ENCODE peak calls at places on chromosomes 4 and X, in ten cellular contexts. One of them, this sample, is unnamed.

GRCh38 chr4:38157592-38157991 is 197.4 kb downstream of the PTTG2 start:
- DNase-seq in right atrium auricular region: no peak
- DNase-seq in germinal center: no peak
- DNase-seq in heart right ventricle: peak
- DNase-seq in endothelial cell of umbilical vein: no peak
- DNase-seq in ureter: no peak
- DNase-seq in hypothalamus: no peak
- DNase-seq in non-pigmented ciliary epithelial cell: no peak
- DNase-seq in stimulated activated CD4-positive, alpha-beta T cell treated with anti-CD3 and anti-CD28 coated beads, Interleukin-15, amount 100 ng/mL, for 1 hour: no peak
- DNase-seq in NCI-H460: no peak
- DNase-seq in this sample: no peak

GRCh38 chr4:74716436-74716765 is 77.9 kb downstream of the BTC start:
- DNase-seq in endothelial cell of umbilical vein: no peak
- DNase-seq in heart right ventricle: no peak
- DNase-seq in ureter: no peak
- DNase-seq in NCI-H460: no peak
- DNase-seq in right atrium auricular region: no peak
- DNase-seq in germinal center: no peak
- DNase-seq in hypothalamus: no peak
- DNase-seq in non-pigmented ciliary epithelial cell: no peak
- DNase-seq in stimulated activated CD4-positive, alpha-beta T cell treated with anti-CD3 and anti-CD28 coated beads, Interleukin-15, amount 100 ng/mL, for 1 hour: no peak
- DNase-seq in this sample: no peak

GRCh38 chrX:111254896-111255693 is 15.2 kb downstream of the CAPN6 start:
- DNase-seq in stimulated activated CD4-positive, alpha-beta T cell treated with anti-CD3 and anti-CD28 coated beads, Interleukin-15, amount 100 ng/mL, for 1 hour: no peak
- DNase-seq in NCI-H460: peak
- DNase-seq in ureter: no peak
- DNase-seq in germinal center: no peak
- DNase-seq in endothelial cell of umbilical vein: no peak
- DNase-seq in non-pigmented ciliary epithelial cell: no peak
- DNase-seq in hypothalamus: no peak
- DNase-seq in heart right ventricle: no peak
- DNase-seq in right atrium auricular region: no peak
- DNase-seq in this sample: no peak

GRCh38 chr4:31307026-31307425 is 586.9 kb downstream of the PCDH7 start:
- DNase-seq in NCI-H460: no peak
- DNase-seq in right atrium auricular region: no peak
- DNase-seq in ureter: no peak
- DNase-seq in non-pigmented ciliary epithelial cell: no peak
- DNase-seq in stimulated activated CD4-positive, alpha-beta T cell treated with anti-CD3 and anti-CD28 coated beads, Interleukin-15, amount 100 ng/mL, for 1 hour: no peak
- DNase-seq in heart right ventricle: no peak
- DNase-seq in hypothalamus: no peak
- DNase-seq in germinal center: no peak
- DNase-seq in endothelial cell of umbilical vein: no peak
- DNase-seq in this sample: no peak

GRCh38 chr4:81142744-81143143 is 72.3 kb downstream of the PRKG2 start:
- DNase-seq in heart right ventricle: no peak
- DNase-seq in right atrium auricular region: no peak
- DNase-seq in stimulated activated CD4-positive, alpha-beta T cell treated with anti-CD3 and anti-CD28 coated beads, Interleukin-15, amount 100 ng/mL, for 1 hour: no peak
- DNase-seq in germinal center: no peak
- DNase-seq in endothelial cell of umbilical vein: no peak
- DNase-seq in non-pigmented ciliary epithelial cell: no peak
- DNase-seq in ureter: no peak
- DNase-seq in hypothalamus: no peak
- DNase-seq in NCI-H460: no peak
- DNase-seq in this sample: no peak

GRCh38 chrX:10447577-10448214 is 172.7 kb downstream of the MID1 start:
- DNase-seq in stimulated activated CD4-positive, alpha-beta T cell treated with anti-CD3 and anti-CD28 coated beads, Interleukin-15, amount 100 ng/mL, for 1 hour: no peak
- DNase-seq in heart right ventricle: no peak
- DNase-seq in endothelial cell of umbilical vein: no peak
- DNase-seq in non-pigmented ciliary epithelial cell: no peak
- DNase-seq in right atrium auricular region: no peak
- DNase-seq in hypothalamus: no peak
- DNase-seq in ureter: no peak
- DNase-seq in germinal center: no peak
- DNase-seq in NCI-H460: no peak
- DNase-seq in this sample: no peak

GRCh38 chrX:13967636-13968035 is 62.1 kb downstream of the GEMIN8 start:
- DNase-seq in germinal center: no peak
- DNase-seq in heart right ventricle: no peak
- DNase-seq in endothelial cell of umbilical vein: no peak
- DNase-seq in hypothalamus: no peak
- DNase-seq in right atrium auricular region: no peak
- DNase-seq in stimulated activated CD4-positive, alpha-beta T cell treated with anti-CD3 and anti-CD28 coated beads, Interleukin-15, amount 100 ng/mL, for 1 hour: no peak
- DNase-seq in non-pigmented ciliary epithelial cell: no peak
- DNase-seq in NCI-H460: no peak
- DNase-seq in ureter: no peak
- DNase-seq in this sample: no peak

GRCh38 chr4:143186634-143187033 is 1.9 kb downstream of the USP38 start:
- DNase-seq in endothelial cell of umbilical vein: peak
- DNase-seq in hypothalamus: no peak
- DNase-seq in germinal center: no peak
- DNase-seq in stimulated activated CD4-positive, alpha-beta T cell treated with anti-CD3 and anti-CD28 coated beads, Interleukin-15, amount 100 ng/mL, for 1 hour: no peak
- DNase-seq in non-pigmented ciliary epithelial cell: no peak
- DNase-seq in heart right ventricle: no peak
- DNase-seq in ureter: no peak
- DNase-seq in NCI-H460: no peak
- DNase-seq in right atrium auricular region: no peak
- DNase-seq in this sample: no peak

GRCh38 chr4:153346563-153346962 is 2.1 kb downstream of the MND1 start:
- DNase-seq in right atrium auricular region: no peak
- DNase-seq in endothelial cell of umbilical vein: no peak
- DNase-seq in NCI-H460: no peak
- DNase-seq in ureter: no peak
- DNase-seq in germinal center: no peak
- DNase-seq in stimulated activated CD4-positive, alpha-beta T cell treated with anti-CD3 and anti-CD28 coated beads, Interleukin-15, amount 100 ng/mL, for 1 hour: no peak
- DNase-seq in heart right ventricle: no peak
- DNase-seq in hypothalamus: no peak
- DNase-seq in non-pigmented ciliary epithelial cell: no peak
- DNase-seq in this sample: no peak

GRCh38 chrX:53223068-53223693 is 1.8 kb downstream of the KDM5C start:
- DNase-seq in stimulated activated CD4-positive, alpha-beta T cell treated with anti-CD3 and anti-CD28 coated beads, Interleukin-15, amount 100 ng/mL, for 1 hour: no peak
- DNase-seq in endothelial cell of umbilical vein: no peak
- DNase-seq in non-pigmented ciliary epithelial cell: no peak
- DNase-seq in hypothalamus: no peak
- DNase-seq in ureter: no peak
- DNase-seq in NCI-H460: no peak
- DNase-seq in right atrium auricular region: no peak
- DNase-seq in germinal center: no peak
- DNase-seq in heart right ventricle: no peak
- DNase-seq in this sample: no peak

GRCh38 chrX:153064061-153064460 is 7.8 kb downstream of the PNMA3 start:
- DNase-seq in non-pigmented ciliary epithelial cell: no peak
- DNase-seq in ureter: no peak
- DNase-seq in right atrium auricular region: no peak
- DNase-seq in NCI-H460: no peak
- DNase-seq in endothelial cell of umbilical vein: no peak
- DNase-seq in stimulated activated CD4-positive, alpha-beta T cell treated with anti-CD3 and anti-CD28 coated beads, Interleukin-15, amount 100 ng/mL, for 1 hour: no peak
- DNase-seq in hypothalamus: no peak
- DNase-seq in heart right ventricle: no peak
- DNase-seq in germinal center: no peak
- DNase-seq in this sample: no peak

GRCh38 chr4:79213702-79214101 is 112.2 kb downstream of the NAA11 start:
- DNase-seq in stimulated activated CD4-positive, alpha-beta T cell treated with anti-CD3 and anti-CD28 coated beads, Interleukin-15, amount 100 ng/mL, for 1 hour: no peak
- DNase-seq in NCI-H460: no peak
- DNase-seq in non-pigmented ciliary epithelial cell: no peak
- DNase-seq in ureter: no peak
- DNase-seq in germinal center: no peak
- DNase-seq in hypothalamus: no peak
- DNase-seq in heart right ventricle: no peak
- DNase-seq in endothelial cell of umbilical vein: no peak
- DNase-seq in right atrium auricular region: no peak
- DNase-seq in this sample: no peak

GRCh38 chr4:168848977-168849687 is 160.9 kb downstream of the CBR4 start:
- DNase-seq in endothelial cell of umbilical vein: peak
- DNase-seq in heart right ventricle: no peak
- DNase-seq in ureter: no peak
- DNase-seq in hypothalamus: no peak
- DNase-seq in stimulated activated CD4-positive, alpha-beta T cell treated with anti-CD3 and anti-CD28 coated beads, Interleukin-15, amount 100 ng/mL, for 1 hour: no peak
- DNase-seq in germinal center: no peak
- DNase-seq in right atrium auricular region: no peak
- DNase-seq in NCI-H460: no peak
- DNase-seq in non-pigmented ciliary epithelial cell: no peak
- DNase-seq in this sample: no peak

GRCh38 chr4:121696140-121696640 is 590 bp downstream of the ANXA5 start:
- DNase-seq in hypothalamus: peak
- DNase-seq in ureter: peak
- DNase-seq in right atrium auricular region: peak
- DNase-seq in non-pigmented ciliary epithelial cell: no peak
- DNase-seq in stimulated activated CD4-positive, alpha-beta T cell treated with anti-CD3 and anti-CD28 coated beads, Interleukin-15, amount 100 ng/mL, for 1 hour: peak
- DNase-seq in endothelial cell of umbilical vein: peak
- DNase-seq in germinal center: peak
- DNase-seq in NCI-H460: no peak
- DNase-seq in heart right ventricle: peak
- DNase-seq in this sample: peak

GRCh38 chrX:45196701-45197100 is 4.0 kb downstream of the DIPK2B start:
- DNase-seq in NCI-H460: no peak
- DNase-seq in heart right ventricle: no peak
- DNase-seq in hypothalamus: no peak
- DNase-seq in stimulated activated CD4-positive, alpha-beta T cell treated with anti-CD3 and anti-CD28 coated beads, Interleukin-15, amount 100 ng/mL, for 1 hour: no peak
- DNase-seq in right atrium auricular region: no peak
- DNase-seq in germinal center: no peak
- DNase-seq in ureter: no peak
- DNase-seq in endothelial cell of umbilical vein: peak
- DNase-seq in non-pigmented ciliary epithelial cell: no peak
- DNase-seq in this sample: no peak

GRCh38 chr4:42995343-42995944 is 102.9 kb downstream of the GRXCR1 start:
- DNase-seq in NCI-H460: no peak
- DNase-seq in ureter: no peak
- DNase-seq in right atrium auricular region: no peak
- DNase-seq in endothelial cell of umbilical vein: peak
- DNase-seq in hypothalamus: no peak
- DNase-seq in germinal center: peak
- DNase-seq in non-pigmented ciliary epithelial cell: no peak
- DNase-seq in heart right ventricle: no peak
- DNase-seq in stimulated activated CD4-positive, alpha-beta T cell treated with anti-CD3 and anti-CD28 coated beads, Interleukin-15, amount 100 ng/mL, for 1 hour: no peak
- DNase-seq in this sample: no peak

GRCh38 chr4:125338814-125339213 is 24.1 kb downstream of the FAT4 start:
- DNase-seq in stimulated activated CD4-positive, alpha-beta T cell treated with anti-CD3 and anti-CD28 coated beads, Interleukin-15, amount 100 ng/mL, for 1 hour: no peak
- DNase-seq in germinal center: no peak
- DNase-seq in endothelial cell of umbilical vein: peak
- DNase-seq in NCI-H460: no peak
- DNase-seq in non-pigmented ciliary epithelial cell: no peak
- DNase-seq in ureter: no peak
- DNase-seq in hypothalamus: no peak
- DNase-seq in right atrium auricular region: no peak
- DNase-seq in heart right ventricle: no peak
- DNase-seq in this sample: no peak

GRCh38 chr4:3483471-3483921 is 20.4 kb downstream of the DOK7 start:
- DNase-seq in NCI-H460: no peak
- DNase-seq in hypothalamus: no peak
- DNase-seq in stimulated activated CD4-positive, alpha-beta T cell treated with anti-CD3 and anti-CD28 coated beads, Interleukin-15, amount 100 ng/mL, for 1 hour: no peak
- DNase-seq in right atrium auricular region: peak
- DNase-seq in endothelial cell of umbilical vein: no peak
- DNase-seq in heart right ventricle: peak
- DNase-seq in non-pigmented ciliary epithelial cell: no peak
- DNase-seq in germinal center: no peak
- DNase-seq in ureter: no peak
- DNase-seq in this sample: no peak

GRCh38 chrX:140447150-140447549 is 57.7 kb downstream of the SOX3 start:
- DNase-seq in non-pigmented ciliary epithelial cell: no peak
- DNase-seq in stimulated activated CD4-positive, alpha-beta T cell treated with anti-CD3 and anti-CD28 coated beads, Interleukin-15, amount 100 ng/mL, for 1 hour: no peak
- DNase-seq in ureter: no peak
- DNase-seq in hypothalamus: no peak
- DNase-seq in endothelial cell of umbilical vein: no peak
- DNase-seq in NCI-H460: no peak
- DNase-seq in germinal center: no peak
- DNase-seq in heart right ventricle: no peak
- DNase-seq in right atrium auricular region: no peak
- DNase-seq in this sample: no peak

GRCh38 chrX:22105231-22105630 is 73.1 kb downstream of the PHEX start:
- DNase-seq in stimulated activated CD4-positive, alpha-beta T cell treated with anti-CD3 and anti-CD28 coated beads, Interleukin-15, amount 100 ng/mL, for 1 hour: no peak
- DNase-seq in ureter: no peak
- DNase-seq in heart right ventricle: peak
- DNase-seq in NCI-H460: no peak
- DNase-seq in endothelial cell of umbilical vein: no peak
- DNase-seq in germinal center: no peak
- DNase-seq in hypothalamus: no peak
- DNase-seq in non-pigmented ciliary epithelial cell: no peak
- DNase-seq in right atrium auricular region: no peak
- DNase-seq in this sample: no peak

GRCh38 chr4:92303621-92304027 is at the start of gene GRID2:
- DNase-seq in NCI-H460: no peak
- DNase-seq in non-pigmented ciliary epithelial cell: no peak
- DNase-seq in stimulated activated CD4-positive, alpha-beta T cell treated with anti-CD3 and anti-CD28 coated beads, Interleukin-15, amount 100 ng/mL, for 1 hour: no peak
- DNase-seq in ureter: no peak
- DNase-seq in germinal center: no peak
- DNase-seq in hypothalamus: peak
- DNase-seq in endothelial cell of umbilical vein: peak
- DNase-seq in right atrium auricular region: no peak
- DNase-seq in heart right ventricle: no peak
- DNase-seq in this sample: no peak

GRCh38 chr4:77201343-77201742 is 44.3 kb downstream of the CCNG2 start:
- DNase-seq in non-pigmented ciliary epithelial cell: no peak
- DNase-seq in hypothalamus: no peak
- DNase-seq in NCI-H460: no peak
- DNase-seq in germinal center: no peak
- DNase-seq in endothelial cell of umbilical vein: no peak
- DNase-seq in ureter: no peak
- DNase-seq in right atrium auricular region: no peak
- DNase-seq in stimulated activated CD4-positive, alpha-beta T cell treated with anti-CD3 and anti-CD28 coated beads, Interleukin-15, amount 100 ng/mL, for 1 hour: no peak
- DNase-seq in heart right ventricle: no peak
- DNase-seq in this sample: no peak

GRCh38 chr4:6869944-6870343 is 39.7 kb upstream of the TBC1D14 start:
- DNase-seq in non-pigmented ciliary epithelial cell: no peak
- DNase-seq in ureter: no peak
- DNase-seq in right atrium auricular region: no peak
- DNase-seq in stimulated activated CD4-positive, alpha-beta T cell treated with anti-CD3 and anti-CD28 coated beads, Interleukin-15, amount 100 ng/mL, for 1 hour: no peak
- DNase-seq in hypothalamus: no peak
- DNase-seq in germinal center: no peak
- DNase-seq in endothelial cell of umbilical vein: no peak
- DNase-seq in NCI-H460: no peak
- DNase-seq in heart right ventricle: peak
- DNase-seq in this sample: no peak

GRCh38 chrX:16445166-16445752 is 204.7 kb upstream of the S100G start:
- DNase-seq in heart right ventricle: no peak
- DNase-seq in ureter: no peak
- DNase-seq in NCI-H460: peak
- DNase-seq in germinal center: peak
- DNase-seq in hypothalamus: no peak
- DNase-seq in stimulated activated CD4-positive, alpha-beta T cell treated with anti-CD3 and anti-CD28 coated beads, Interleukin-15, amount 100 ng/mL, for 1 hour: peak
- DNase-seq in endothelial cell of umbilical vein: peak
- DNase-seq in right atrium auricular region: no peak
- DNase-seq in non-pigmented ciliary epithelial cell: no peak
- DNase-seq in this sample: peak

GRCh38 chr4:185013715-185014114 is 4.6 kb upstream of the HELT start:
- DNase-seq in ureter: no peak
- DNase-seq in endothelial cell of umbilical vein: no peak
- DNase-seq in right atrium auricular region: no peak
- DNase-seq in hypothalamus: no peak
- DNase-seq in stimulated activated CD4-positive, alpha-beta T cell treated with anti-CD3 and anti-CD28 coated beads, Interleukin-15, amount 100 ng/mL, for 1 hour: no peak
- DNase-seq in non-pigmented ciliary epithelial cell: no peak
- DNase-seq in heart right ventricle: no peak
- DNase-seq in germinal center: no peak
- DNase-seq in NCI-H460: no peak
- DNase-seq in this sample: no peak

GRCh38 chr4:85829276-85830051 is 354.5 kb downstream of the ARHGAP24 start:
- DNase-seq in non-pigmented ciliary epithelial cell: no peak
- DNase-seq in germinal center: no peak
- DNase-seq in stimulated activated CD4-positive, alpha-beta T cell treated with anti-CD3 and anti-CD28 coated beads, Interleukin-15, amount 100 ng/mL, for 1 hour: no peak
- DNase-seq in right atrium auricular region: no peak
- DNase-seq in NCI-H460: no peak
- DNase-seq in heart right ventricle: no peak
- DNase-seq in hypothalamus: no peak
- DNase-seq in ureter: no peak
- DNase-seq in endothelial cell of umbilical vein: no peak
- DNase-seq in this sample: no peak

GRCh38 chrX:9131066-9131465 is 97.1 kb upstream of the FAM9B start:
- DNase-seq in non-pigmented ciliary epithelial cell: no peak
- DNase-seq in right atrium auricular region: no peak
- DNase-seq in germinal center: no peak
- DNase-seq in ureter: no peak
- DNase-seq in endothelial cell of umbilical vein: no peak
- DNase-seq in heart right ventricle: no peak
- DNase-seq in NCI-H460: no peak
- DNase-seq in stimulated activated CD4-positive, alpha-beta T cell treated with anti-CD3 and anti-CD28 coated beads, Interleukin-15, amount 100 ng/mL, for 1 hour: no peak
- DNase-seq in hypothalamus: no peak
- DNase-seq in this sample: no peak

GRCh38 chr4:151692821-151693504 is 67.8 kb downstream of the GATB start:
- DNase-seq in right atrium auricular region: no peak
- DNase-seq in hypothalamus: no peak
- DNase-seq in endothelial cell of umbilical vein: peak
- DNase-seq in germinal center: no peak
- DNase-seq in heart right ventricle: no peak
- DNase-seq in stimulated activated CD4-positive, alpha-beta T cell treated with anti-CD3 and anti-CD28 coated beads, Interleukin-15, amount 100 ng/mL, for 1 hour: no peak
- DNase-seq in non-pigmented ciliary epithelial cell: no peak
- DNase-seq in NCI-H460: no peak
- DNase-seq in ureter: no peak
- DNase-seq in this sample: no peak